ENCODE peak calls at places on chromosomes 4 and X, in ten cellular contexts. One of them, this sample, is unnamed. For H3K27me3, the result is how much of the 10 kb centered on the place peaks cover.

GRCh38 chrX:78075787-78076389 is 28.2 kb upstream of the PGK1 start:
- DNase-seq in mammary epithelial cell: peak
- DNase-seq in ascending aorta: no peak
- DNase-seq in astrocyte: no peak
- DNase-seq in GM23338: no peak
- DNase-seq in dorsolateral prefrontal cortex: no peak
- DNase-seq in kidney epithelial cell: no peak
- DNase-seq in GM06990: no peak
- DNase-seq in fibroblast of lung: no peak
- DNase-seq in H9: no peak
- DNase-seq in this sample: no peak

GRCh38 chrX:52923781-52924241 is 26.7 kb downstream of the FAM156B start:
- DNase-seq in GM23338: no peak
- DNase-seq in fibroblast of lung: peak
- DNase-seq in GM06990: peak
- DNase-seq in H9: no peak
- DNase-seq in kidney epithelial cell: no peak
- DNase-seq in mammary epithelial cell: peak
- DNase-seq in dorsolateral prefrontal cortex: no peak
- DNase-seq in astrocyte: peak
- DNase-seq in ascending aorta: peak
- DNase-seq in this sample: no peak

GRCh38 chr4:16337936-16338335 is 111.7 kb upstream of the TAPT1 start:
- DNase-seq in GM23338: no peak
- DNase-seq in ascending aorta: no peak
- DNase-seq in dorsolateral prefrontal cortex: no peak
- DNase-seq in mammary epithelial cell: peak
- DNase-seq in H9: no peak
- DNase-seq in GM06990: no peak
- DNase-seq in kidney epithelial cell: peak
- DNase-seq in fibroblast of lung: no peak
- DNase-seq in astrocyte: peak
- DNase-seq in this sample: no peak

GRCh38 chrX:75603833-75604232 is 81.0 kb upstream of the ZDHHC15 start:
- DNase-seq in ascending aorta: no peak
- DNase-seq in kidney epithelial cell: no peak
- DNase-seq in dorsolateral prefrontal cortex: no peak
- DNase-seq in GM23338: peak
- DNase-seq in fibroblast of lung: peak
- DNase-seq in astrocyte: no peak
- DNase-seq in GM06990: no peak
- DNase-seq in H9: no peak
- DNase-seq in mammary epithelial cell: peak
- DNase-seq in this sample: no peak

GRCh38 chr4:55611358-55612059 is 19.5 kb upstream of the PDCL2 start:
- DNase-seq in ascending aorta: no peak
- DNase-seq in dorsolateral prefrontal cortex: no peak
- DNase-seq in kidney epithelial cell: no peak
- DNase-seq in mammary epithelial cell: peak
- DNase-seq in H9: no peak
- DNase-seq in astrocyte: no peak
- DNase-seq in fibroblast of lung: no peak
- DNase-seq in GM06990: no peak
- DNase-seq in GM23338: no peak
- DNase-seq in this sample: no peak

GRCh38 chrX:39718951-39719350 is 378.8 kb downstream of the BCOR start:
- DNase-seq in fibroblast of lung: peak
- DNase-seq in GM06990: no peak
- DNase-seq in GM23338: no peak
- DNase-seq in mammary epithelial cell: peak
- DNase-seq in kidney epithelial cell: no peak
- DNase-seq in ascending aorta: peak
- DNase-seq in H9: no peak
- DNase-seq in dorsolateral prefrontal cortex: no peak
- DNase-seq in astrocyte: no peak
- DNase-seq in this sample: no peak

GRCh38 chr4:107740381-107740780 is 20.3 kb upstream of the PAPSS1 start:
- DNase-seq in H9: no peak
- DNase-seq in ascending aorta: no peak
- DNase-seq in GM06990: no peak
- DNase-seq in mammary epithelial cell: no peak
- DNase-seq in fibroblast of lung: no peak
- DNase-seq in dorsolateral prefrontal cortex: no peak
- DNase-seq in kidney epithelial cell: no peak
- DNase-seq in astrocyte: no peak
- DNase-seq in GM23338: peak
- DNase-seq in this sample: no peak

GRCh38 chrX:54978448-54978847 is 15.5 kb downstream of the PFKFB1 start:
- DNase-seq in kidney epithelial cell: no peak
- DNase-seq in astrocyte: peak
- DNase-seq in mammary epithelial cell: peak
- DNase-seq in GM06990: no peak
- DNase-seq in ascending aorta: no peak
- DNase-seq in fibroblast of lung: no peak
- DNase-seq in dorsolateral prefrontal cortex: no peak
- DNase-seq in GM23338: no peak
- DNase-seq in H9: no peak
- DNase-seq in this sample: no peak

GRCh38 chr4:30726090-30726668 is 6.0 kb downstream of the PCDH7 start:
- DNase-seq in fibroblast of lung: peak
- DNase-seq in mammary epithelial cell: no peak
- DNase-seq in astrocyte: no peak
- DNase-seq in GM06990: no peak
- DNase-seq in kidney epithelial cell: no peak
- DNase-seq in dorsolateral prefrontal cortex: no peak
- DNase-seq in GM23338: no peak
- DNase-seq in H9: no peak
- DNase-seq in ascending aorta: no peak
- DNase-seq in this sample: no peak
- H3K27me3 ChIP-seq in fibroblast of lung: under half
- H3K27me3 ChIP-seq in mammary epithelial cell: under half
- H3K27me3 ChIP-seq in astrocyte: under half
- H3K27me3 ChIP-seq in GM06990: under half
- H3K27me3 ChIP-seq in kidney epithelial cell: under half
- H3K27me3 ChIP-seq in dorsolateral prefrontal cortex: under half
- H3K27me3 ChIP-seq in GM23338: under half
- H3K27me3 ChIP-seq in H9: under half
- H3K27me3 ChIP-seq in ascending aorta: under half
- H3K27me3 ChIP-seq in this sample: under half

GRCh38 chrX:152876931-152877840 is 20.7 kb upstream of the ZNF185 start:
- DNase-seq in GM06990: no peak
- DNase-seq in H9: no peak
- DNase-seq in ascending aorta: no peak
- DNase-seq in fibroblast of lung: no peak
- DNase-seq in astrocyte: no peak
- DNase-seq in kidney epithelial cell: no peak
- DNase-seq in mammary epithelial cell: peak
- DNase-seq in dorsolateral prefrontal cortex: no peak
- DNase-seq in GM23338: no peak
- DNase-seq in this sample: no peak

GRCh38 chrX:152878976-152879755 is 18.7 kb upstream of the ZNF185 start:
- DNase-seq in mammary epithelial cell: peak
- DNase-seq in fibroblast of lung: no peak
- DNase-seq in ascending aorta: no peak
- DNase-seq in dorsolateral prefrontal cortex: peak
- DNase-seq in GM06990: no peak
- DNase-seq in kidney epithelial cell: peak
- DNase-seq in astrocyte: no peak
- DNase-seq in H9: no peak
- DNase-seq in GM23338: no peak
- DNase-seq in this sample: no peak

GRCh38 chrX:152886716-152887115 is 11.2 kb upstream of the ZNF185 start:
- DNase-seq in mammary epithelial cell: no peak
- DNase-seq in H9: no peak
- DNase-seq in dorsolateral prefrontal cortex: no peak
- DNase-seq in GM06990: no peak
- DNase-seq in astrocyte: no peak
- DNase-seq in fibroblast of lung: no peak
- DNase-seq in ascending aorta: no peak
- DNase-seq in GM23338: no peak
- DNase-seq in kidney epithelial cell: no peak
- DNase-seq in this sample: no peak

GRCh38 chrX:152884171-152884570 is 13.7 kb upstream of the ZNF185 start:
- DNase-seq in astrocyte: no peak
- DNase-seq in ascending aorta: no peak
- DNase-seq in fibroblast of lung: no peak
- DNase-seq in kidney epithelial cell: no peak
- DNase-seq in mammary epithelial cell: no peak
- DNase-seq in H9: peak
- DNase-seq in dorsolateral prefrontal cortex: no peak
- DNase-seq in GM23338: peak
- DNase-seq in GM06990: no peak
- DNase-seq in this sample: no peak

DNA sequence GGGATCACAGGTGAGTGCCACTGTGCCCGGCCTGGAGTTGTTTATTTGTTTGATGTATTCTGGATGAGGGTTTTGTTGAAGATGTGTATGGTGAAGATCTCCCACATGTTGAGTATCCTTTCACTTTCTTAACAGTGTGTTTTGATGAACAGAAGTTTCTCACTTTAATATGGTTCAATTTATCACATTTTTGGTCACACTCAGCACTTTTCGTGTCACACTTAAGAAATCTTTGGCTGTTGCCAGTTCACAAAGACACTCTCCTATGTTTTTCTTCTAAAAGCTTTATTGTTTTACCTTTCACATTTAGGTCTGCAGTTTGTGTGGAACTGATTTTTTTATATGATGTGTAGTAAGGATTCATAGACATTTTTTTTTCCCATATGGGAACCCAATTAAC is 16.6 kb upstream of the ZNF185 start:
- DNase-seq in H9: no peak
- DNase-seq in kidney epithelial cell: no peak
- DNase-seq in ascending aorta: no peak
- DNase-seq in dorsolateral prefrontal cortex: no peak
- DNase-seq in GM06990: no peak
- DNase-seq in astrocyte: no peak
- DNase-seq in GM23338: no peak
- DNase-seq in fibroblast of lung: no peak
- DNase-seq in mammary epithelial cell: no peak
- DNase-seq in this sample: no peak
- H3K27me3 ChIP-seq in H9: under half
- H3K27me3 ChIP-seq in kidney epithelial cell: under half
- H3K27me3 ChIP-seq in ascending aorta: under half
- H3K27me3 ChIP-seq in dorsolateral prefrontal cortex: under half
- H3K27me3 ChIP-seq in GM06990: under half
- H3K27me3 ChIP-seq in astrocyte: under half
- H3K27me3 ChIP-seq in GM23338: under half
- H3K27me3 ChIP-seq in fibroblast of lung: under half
- H3K27me3 ChIP-seq in mammary epithelial cell: under half
- H3K27me3 ChIP-seq in this sample: under half

DNA sequence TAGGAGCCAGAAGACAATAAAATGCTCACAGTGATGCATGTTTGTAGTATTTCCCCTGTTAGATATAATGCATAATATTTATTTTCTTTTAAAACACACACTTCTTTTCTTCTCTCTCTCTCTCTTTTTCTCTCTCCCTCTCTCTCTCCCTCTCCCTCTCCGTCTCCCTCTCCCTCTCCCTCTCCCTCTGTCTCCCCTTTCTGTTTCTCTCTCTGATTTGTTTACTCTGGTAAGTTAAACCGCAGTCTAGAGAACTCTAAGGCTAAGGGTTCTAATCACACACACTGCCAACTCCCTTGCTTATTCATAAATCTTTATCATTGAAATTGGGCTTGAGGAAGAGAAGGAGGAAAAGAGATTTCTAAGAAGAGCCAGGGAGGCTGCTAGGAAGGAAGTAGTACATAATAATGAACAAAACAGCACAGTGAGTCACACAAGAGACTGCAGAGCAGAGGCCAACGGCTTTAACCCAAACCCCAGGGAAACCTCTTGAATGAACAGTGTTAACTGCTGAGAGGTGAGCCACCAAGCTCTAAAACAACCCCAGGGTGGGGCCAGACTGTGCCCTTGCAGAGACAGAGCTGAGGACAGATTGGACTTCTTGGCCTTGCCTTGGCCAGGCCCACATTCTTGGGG is 9.1 kb upstream of the PHOX2B start:
- DNase-seq in dorsolateral prefrontal cortex: no peak
- DNase-seq in GM23338: peak
- DNase-seq in mammary epithelial cell: no peak
- DNase-seq in H9: peak
- DNase-seq in fibroblast of lung: no peak
- DNase-seq in astrocyte: no peak
- DNase-seq in kidney epithelial cell: no peak
- DNase-seq in ascending aorta: no peak
- DNase-seq in GM06990: no peak
- DNase-seq in this sample: no peak
- H3K27me3 ChIP-seq in dorsolateral prefrontal cortex: half or more
- H3K27me3 ChIP-seq in GM23338: half or more
- H3K27me3 ChIP-seq in mammary epithelial cell: under half
- H3K27me3 ChIP-seq in H9: under half
- H3K27me3 ChIP-seq in fibroblast of lung: under half
- H3K27me3 ChIP-seq in astrocyte: under half
- H3K27me3 ChIP-seq in kidney epithelial cell: under half
- H3K27me3 ChIP-seq in ascending aorta: under half
- H3K27me3 ChIP-seq in GM06990: under half
- H3K27me3 ChIP-seq in this sample: under half

GRCh38 chrX:131675596-131676194 is 131.8 kb downstream of the OR13H1 start:
- DNase-seq in kidney epithelial cell: no peak
- DNase-seq in dorsolateral prefrontal cortex: no peak
- DNase-seq in fibroblast of lung: peak
- DNase-seq in H9: peak
- DNase-seq in ascending aorta: no peak
- DNase-seq in mammary epithelial cell: peak
- DNase-seq in GM06990: no peak
- DNase-seq in astrocyte: no peak
- DNase-seq in GM23338: peak
- DNase-seq in this sample: no peak

DNA sequence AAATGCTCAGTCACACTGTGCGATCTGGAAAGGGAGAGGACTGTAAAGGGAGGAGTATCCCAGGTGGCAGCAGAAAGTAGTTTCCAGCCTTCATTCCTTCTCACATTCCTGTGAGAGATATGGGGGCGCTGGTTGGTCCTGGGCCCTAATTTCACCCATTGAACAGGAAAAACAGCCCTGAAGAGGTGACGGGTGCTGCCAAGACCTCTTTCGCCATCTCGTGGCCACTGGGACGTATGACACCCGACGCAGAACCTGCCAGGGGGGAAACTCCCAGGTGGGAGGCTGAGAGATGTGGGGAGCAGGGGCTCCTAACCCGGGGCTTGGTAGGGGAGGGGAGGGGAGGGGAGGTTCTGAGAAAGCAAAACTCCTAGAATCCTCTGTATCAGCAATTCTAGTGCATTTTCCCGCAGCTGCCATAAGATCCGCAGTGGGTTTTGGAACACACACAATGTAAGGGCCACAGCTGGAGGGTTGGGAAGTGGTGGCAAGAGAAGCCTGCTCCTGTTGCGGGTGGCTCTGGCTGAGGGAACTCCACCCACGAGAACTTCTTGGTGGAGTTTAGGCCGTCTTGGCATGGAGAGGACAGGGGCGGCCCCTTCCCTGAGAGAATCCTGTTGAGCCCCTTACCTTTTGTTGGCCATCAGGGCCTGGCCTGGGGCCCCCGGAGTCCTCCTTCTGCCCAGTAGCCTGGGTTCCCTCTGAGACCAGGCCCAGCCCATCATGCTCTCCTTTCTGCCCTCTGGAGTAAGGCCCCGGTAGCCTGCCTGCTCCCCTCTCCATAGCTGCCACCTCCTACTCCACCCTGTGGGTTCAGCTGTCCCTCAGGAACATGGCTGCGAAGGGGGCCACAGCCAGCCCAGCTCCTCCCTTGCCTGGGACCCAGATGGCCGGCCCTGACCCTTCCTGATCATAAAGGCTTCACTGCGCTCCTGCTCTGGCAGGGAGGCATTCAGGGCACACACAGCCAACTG is 134.1 kb downstream of the OR13H1 start:
- DNase-seq in H9: peak
- DNase-seq in dorsolateral prefrontal cortex: peak
- DNase-seq in GM23338: peak
- DNase-seq in kidney epithelial cell: no peak
- DNase-seq in ascending aorta: no peak
- DNase-seq in GM06990: peak
- DNase-seq in astrocyte: no peak
- DNase-seq in mammary epithelial cell: peak
- DNase-seq in fibroblast of lung: peak
- DNase-seq in this sample: no peak
- H3K27me3 ChIP-seq in H9: under half
- H3K27me3 ChIP-seq in dorsolateral prefrontal cortex: under half
- H3K27me3 ChIP-seq in GM23338: under half
- H3K27me3 ChIP-seq in kidney epithelial cell: under half
- H3K27me3 ChIP-seq in ascending aorta: under half
- H3K27me3 ChIP-seq in GM06990: under half
- H3K27me3 ChIP-seq in astrocyte: under half
- H3K27me3 ChIP-seq in mammary epithelial cell: under half
- H3K27me3 ChIP-seq in fibroblast of lung: under half
- H3K27me3 ChIP-seq in this sample: under half